ENCODE peak calls at places on chromosomes 6 and 20, in four cellular contexts. J is choroid plexus epithelial cell; C is fibroblast of the aortic adventitia; Z is stimulated activated CD4-positive, alpha-beta T cell treated with anti-CD3 and anti-CD28 coated beads, Interleukin-12 subunit alpha, Interleukin-12 subunit beta, amount 100 ng/mL, for 24 hours. U is an unnamed sample.

GRCh38 chr6:2891768-2892170 is 11.3 kb downstream of the SERPINB9 start:
- DNase-seq in Z (peak; percentile 60), C (no peak), J (no peak), U (peak; percentile 85)

GRCh38 chr6:87483929-87484328 is 11.2 kb downstream of the SLC35A1 start:
- DNase-seq in Z (no peak), C (no peak), J (peak; percentile 68), U (no peak)

GRCh38 chr6:12749531-12750379 is 33.2 kb downstream of the PHACTR1 start:
- DNase-seq in C (no peak), Z (no peak), J (no peak), U (peak; percentile 65)

GRCh38 chr20:32535316-32535952 is 49.7 kb downstream of the NOL4L start:
- DNase-seq in C (no peak), J (no peak), Z (no peak), U (peak; percentile 76)

GRCh38 chr6:4664911-4665310 is 111.3 kb upstream of the CDYL start:
- DNase-seq in C (no peak), J (no peak), Z (no peak), U (peak; percentile 71)

GRCh38 chr6:157764346-157765068 is 58.5 kb upstream of the SNX9 start:
- DNase-seq in C (peak; percentile 100), J (peak; percentile 100), Z (peak; percentile 82), U (no peak)

GRCh38 chr20:32356935-32357868 is 929 bp upstream of the ASXL1 start:
- DNase-seq in C (peak; percentile 58), Z (no peak), J (peak; percentile 64), U (peak; percentile 84)

GRCh38 chr6:32940656-32941411 is at the start of gene HLA-DMB:
- DNase-seq in C (peak; percentile 72), J (peak; percentile 84), Z (no peak), U (peak; percentile 30)

GRCh38 chr6:161489626-161490306 is 215.9 kb upstream of the AGPAT4 start:
- DNase-seq in J (no peak), Z (no peak), C (no peak), U (no peak)

GRCh38 chr20:24953204-24953565 is 4.1 kb downstream of the CST7 start:
- DNase-seq in J (no peak), Z (no peak), C (no peak), U (no peak)

GRCh38 chr6:37054171-37054570 is 48.7 kb downstream of the FGD2 start:
- DNase-seq in C (no peak), J (no peak), Z (no peak), U (no peak)

GRCh38 chr20:54048489-54048888 is 21.9 kb downstream of the BCAS1 start:
- DNase-seq in J (no peak), Z (no peak), C (no peak), U (no peak)

GRCh38 chr6:91562955-91563354 is 976.1 kb upstream of the MAP3K7 start:
- DNase-seq in C (no peak), J (peak; percentile 2), Z (no peak), U (no peak)

GRCh38 chr6:130161627-130162404 is 60.9 kb downstream of the SAMD3 start:
- DNase-seq in J (no peak), C (peak; percentile 50), Z (no peak), U (no peak)

GRCh38 chr6:40988634-40989033 is 50.4 kb downstream of the UNC5CL start:
- DNase-seq in Z (no peak), C (no peak), J (no peak), U (no peak)

GRCh38 chr20:214383-214782 is 12.7 kb upstream of the DEFB129 start:
- DNase-seq in J (no peak), C (no peak), Z (no peak), U (no peak)

GRCh38 chr6:22821664-22822320 is 252.4 kb downstream of the HDGFL1 start:
- DNase-seq in C (peak; percentile 35), Z (no peak), J (peak; percentile 88), U (no peak)

GRCh38 chr6:147642458-147642857 is 134.0 kb downstream of the SAMD5 start:
- DNase-seq in Z (no peak), J (peak; percentile 59), C (no peak), U (no peak)

GRCh38 chr6:69233195-69233524 is 563.6 kb downstream of the LMBRD1 start:
- DNase-seq in C (no peak), J (no peak), Z (no peak), U (peak; percentile 66)

GRCh38 chr6:113971786-113972185 is 838 bp upstream of the HDAC2 start:
- DNase-seq in J (peak; percentile 35), C (peak; percentile 21), Z (no peak), U (peak; percentile 19)

GRCh38 chr20:17895641-17896246 is 72.8 kb downstream of the SNX5 start:
- DNase-seq in J (peak; percentile 58), C (peak; percentile 60), Z (peak; percentile 67), U (no peak)

GRCh38 chr6:38773338-38773737 is 58.2 kb downstream of the DNAH8 start:
- DNase-seq in Z (peak; percentile 11), C (no peak), J (no peak), U (peak; percentile 32)

U was measured in NCI-H69.